ENCODE peak calls at places on chromosomes 11 and 22, in five cellular contexts. A is GM23338, V is PC-3, W is fibroblast of lung, U is mammary epithelial cell. R is an unnamed sample.

GRCh38 chr22:43566561-43567332 is 154.9 kb downstream of the MPPED1 start:
- DNase-seq in A (no peak), V (no peak), W (no peak), U (no peak), R (no peak)

GRCh38 chr22:31937328-31937727 is 7.0 kb upstream of the YWHAH start:
- DNase-seq in A (no peak), V (no peak), W (no peak), U (no peak), R (no peak)

GRCh38 chr22:41676134-41676533 is 12.5 kb downstream of the SNU13 start:
- DNase-seq in A (no peak), V (no peak), W (no peak), U (no peak), R (no peak)

GRCh38 chr22:31628969-31629723 is 32.9 kb downstream of the PISD start:
- DNase-seq in A (no peak), V (no peak), W (no peak), U (no peak), R (no peak)

GRCh38 chr22:26589367-26589844 is 526 bp downstream of the TPST2 start:
- DNase-seq in A (peak), V (peak), W (no peak), U (no peak), R (peak)

GRCh38 chr11:57361926-57362325 is 19.0 kb downstream of the PRG3 start:
- DNase-seq in A (no peak), V (no peak), W (no peak), U (no peak), R (no peak)

GRCh38 chr11:16604784-16605439 is 133.5 kb upstream of the C11orf58 start:
- DNase-seq in A (peak), V (no peak), W (peak), U (peak), R (peak)

GRCh38 chr11:12674571-12674935 is 332 bp downstream of the TEAD1 start:
- DNase-seq in A (peak), V (no peak), W (no peak), U (no peak), R (no peak)

GRCh38 chr22:19739448-19739895 is 16.1 kb downstream of the GP1BB start:
- DNase-seq in A (no peak), V (no peak), W (no peak), U (no peak), R (no peak)

GRCh38 chr22:36998620-36999351 is 20.5 kb downstream of the TST start:
- DNase-seq in A (peak), V (no peak), W (no peak), U (peak), R (no peak)

GRCh38 chr22:31646186-31647019 is 15.6 kb downstream of the PISD start:
- DNase-seq in A (no peak), V (peak), W (peak), U (peak), R (no peak)

GRCh38 chr22:41256898-41257260 is 16.1 kb upstream of the CHADL start:
- DNase-seq in A (peak), V (peak), W (peak), U (no peak), R (peak)

GRCh38 chr22:35686298-35686697 is 31.4 kb upstream of the APOL5 start:
- DNase-seq in A (no peak), V (no peak), W (no peak), U (no peak), R (no peak)

GRCh38 chr11:67438121-67438902 is 830 bp upstream of the PTPRCAP start:
- DNase-seq in A (no peak), V (no peak), W (no peak), U (no peak), R (no peak)

GRCh38 chr22:31296258-31296657 is 4.0 kb upstream of the PIK3IP1 start:
- DNase-seq in A (no peak), V (no peak), W (peak), U (peak), R (no peak)

GRCh38 chr11:86292912-86293606 is 9.0 kb upstream of the HIKESHI start:
- DNase-seq in A (no peak), V (no peak), W (no peak), U (no peak), R (no peak)

GRCh38 chr11:33970984-33971466 is 79.1 kb upstream of the LMO2 start:
- DNase-seq in A (peak), V (peak), W (peak), U (peak), R (peak)

GRCh38 chr11:15166204-15166603 is 51.5 kb downstream of the INSC start:
- DNase-seq in A (no peak), V (no peak), W (no peak), U (no peak), R (no peak)

GRCh38 chr22:49656291-49656851 is 171.3 kb downstream of the BRD1 start:
- DNase-seq in A (no peak), V (no peak), W (no peak), U (no peak), R (no peak)
- H3K4me3 ChIP-seq in A (no peak), V (no peak), W (no peak), U (no peak), R (no peak)

DNA sequence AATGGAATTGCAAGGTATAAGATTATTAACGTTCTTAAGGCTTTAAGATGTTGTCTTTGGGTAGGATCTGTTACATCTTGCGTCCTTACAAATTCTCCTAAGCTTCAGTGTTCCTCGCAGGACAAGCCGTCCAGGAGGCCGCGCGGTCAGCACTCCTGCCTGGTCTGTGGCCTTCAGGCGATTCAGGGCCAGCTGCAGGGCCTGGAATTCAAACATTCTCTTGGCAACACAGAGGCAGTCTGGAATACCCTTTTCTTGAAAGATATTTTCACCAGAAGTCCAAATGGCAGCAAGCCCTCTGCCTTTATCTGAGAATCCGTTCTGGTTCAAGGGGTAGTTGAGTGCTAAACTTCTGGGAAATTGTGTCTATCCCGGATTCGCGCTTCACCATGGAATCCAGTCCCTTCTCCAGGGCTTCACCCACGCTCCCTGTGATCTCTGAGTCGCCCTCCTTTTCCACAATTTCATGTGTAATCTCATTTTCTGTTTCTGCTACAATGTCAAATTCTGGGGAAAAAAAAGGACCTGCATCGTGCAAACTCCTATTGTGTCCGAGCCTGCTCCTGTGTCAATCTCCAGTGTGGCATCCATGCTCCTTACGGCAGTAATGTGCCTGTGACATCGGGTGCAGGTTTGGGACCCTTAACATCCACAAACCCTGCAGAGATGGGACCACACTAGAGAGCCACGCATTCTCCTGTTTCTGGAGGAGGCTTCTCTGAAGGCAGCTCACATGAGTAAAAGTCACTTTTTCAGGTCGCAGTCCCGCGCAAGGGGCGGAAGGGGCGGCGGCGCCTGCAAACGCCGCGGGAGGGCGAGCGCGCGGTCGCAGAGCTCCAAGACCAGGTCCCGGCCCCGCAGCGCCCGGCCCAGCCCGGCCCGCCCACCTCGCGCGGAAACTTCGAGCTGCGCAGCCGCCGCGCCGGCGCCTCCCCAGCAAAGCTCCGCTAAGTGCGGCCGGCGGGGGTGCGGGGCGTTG is 25.3 kb upstream of the SORL1 start:
- DNase-seq in A (peak), V (peak), W (no peak), U (no peak), R (peak)
- TF ChIP-seq EZH2 in A (no peak), V (no peak), W (peak), U (peak), R (no peak)

GRCh38 chr11:116650052-116650451 is 122.7 kb downstream of the BUD13 start:
- DNase-seq in A (no peak), V (no peak), W (no peak), U (no peak), R (no peak)
- H2AFZ ChIP-seq in A (no peak), V (no peak), W (no peak), U (no peak), R (no peak)

DNA sequence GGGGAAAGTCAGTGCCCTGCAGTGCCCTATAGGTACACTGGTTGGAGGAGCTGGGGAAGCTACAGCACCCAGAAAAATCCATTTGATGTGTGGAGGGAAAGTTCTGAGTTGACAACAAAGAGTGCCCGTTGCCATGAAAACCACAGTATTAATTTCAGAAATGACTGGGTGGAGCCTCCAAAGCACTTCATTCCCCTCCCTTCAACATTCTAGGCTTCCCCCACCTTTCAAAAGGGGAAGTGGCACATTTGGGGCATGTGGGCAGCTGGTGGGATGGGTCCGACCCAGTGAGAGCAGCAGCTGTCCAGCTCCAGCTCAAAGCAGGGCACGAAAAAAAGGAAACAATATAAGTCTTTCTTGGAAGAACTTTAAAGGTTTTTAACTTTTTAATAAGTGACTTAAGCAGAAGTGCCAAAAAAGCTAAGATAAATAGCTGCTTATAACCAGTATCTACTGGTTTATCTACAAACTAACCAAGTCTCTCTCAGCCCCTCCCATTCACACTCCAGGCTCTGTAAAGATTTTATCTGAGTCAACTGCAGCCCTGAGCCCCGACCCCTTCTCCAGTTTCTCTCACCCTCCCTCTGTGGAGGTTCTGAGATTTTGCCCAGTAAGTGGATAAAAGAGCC is 9.0 kb upstream of the AHNAK start:
- DNase-seq in A (peak), V (peak), W (peak), U (no peak), R (peak)
- H3K4me3 ChIP-seq in A (no peak), V (peak), W (no peak), U (peak), R (no peak)

DNA sequence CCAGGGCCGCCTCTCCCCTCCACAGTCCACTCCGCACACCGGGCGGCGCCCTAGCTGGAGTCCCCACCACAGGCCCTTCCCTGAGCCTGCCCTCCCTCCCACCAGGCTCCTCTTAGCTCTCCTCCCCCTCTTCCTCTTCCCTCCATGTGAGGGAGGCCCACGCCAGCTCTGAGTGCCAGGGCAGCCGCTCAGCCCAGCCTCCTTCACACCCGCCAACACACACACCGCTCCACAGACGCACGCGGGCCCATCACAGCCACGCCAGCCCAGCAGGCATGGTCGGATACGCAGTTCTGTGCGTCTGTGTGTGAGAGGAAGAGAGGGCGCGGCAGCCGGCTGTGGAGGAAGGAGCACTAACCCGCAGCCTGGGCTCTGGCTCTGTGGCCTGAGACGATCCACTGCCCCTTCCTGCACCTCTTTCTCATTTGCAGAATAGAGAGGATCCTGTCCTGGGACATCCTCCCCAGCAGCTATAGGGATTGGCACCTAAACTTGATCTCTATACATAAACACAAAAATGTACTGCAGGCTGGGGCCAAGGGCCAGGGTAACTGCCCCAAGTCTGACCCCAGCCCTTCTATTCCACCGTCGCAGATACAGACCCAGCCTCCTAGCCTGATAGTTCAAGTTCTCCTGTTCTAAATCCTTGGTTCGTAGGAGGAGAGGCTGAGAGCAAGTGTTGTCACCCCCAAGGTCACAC is 3.5 kb downstream of the CHRM4 start:
- DNase-seq in A (peak), V (no peak), W (no peak), U (no peak), R (no peak)
- TF ChIP-seq EZH2 in A (no peak), V (no peak), W (no peak), U (no peak), R (no peak)

GRCh38 chr11:9385288-9385902 is 943 bp downstream of the IPO7 start:
- DNase-seq in A (no peak), V (no peak), W (no peak), U (no peak), R (no peak)
- H2AFZ ChIP-seq in A (no peak), V (peak), W (no peak), U (peak), R (no peak)